ENCODE peak calls at places on chromosomes 2 and 18, in seven cellular contexts. D is mammary epithelial cell; O is CD8-positive, alpha-beta memory T cell; Q is fibroblast of the aortic adventitia; T is GM23248; A is heart left ventricle; S is HCT116. Z is an unnamed sample.

GRCh38 chr2:102237176-102237575 is 50.4 kb downstream of the IL1RL2 start:
- DNase-seq in A (no peak), O (no peak), D (no peak), T (no peak), Q (no peak), S (no peak), Z (no peak)

GRCh38 chr18:12960846-12961397 is 13.1 kb downstream of the SEH1L start:
- DNase-seq in D (no peak), A (no peak), Q (no peak), O (no peak), S (no peak), T (peak), Z (peak)

GRCh38 chr2:147845608-147846002 is 776 bp downstream of the ACVR2A start:
- DNase-seq in T (peak), O (no peak), Q (peak), D (peak), S (no peak), A (no peak), Z (peak)

GRCh38 chr2:149383340-149383739 is 53.0 kb downstream of the LYPD6 start:
- DNase-seq in S (no peak), T (peak), O (no peak), Q (peak), D (peak), A (no peak), Z (peak)

GRCh38 chr2:105951390-105951694 is 206.6 kb downstream of the NCK2 start:
- DNase-seq in Q (no peak), D (no peak), A (no peak), S (no peak), T (no peak), O (no peak), Z (no peak)

GRCh38 chr2:143128681-143129580 is at the start of gene ARHGAP15:
- DNase-seq in D (no peak), O (peak), T (no peak), A (peak), Q (no peak), S (no peak), Z (no peak)

GRCh38 chr2:10499911-10500521 is 51.9 kb upstream of the ODC1 start:
- DNase-seq in O (no peak), S (no peak), Q (no peak), D (no peak), T (no peak), A (no peak), Z (no peak)

GRCh38 chr2:239305222-239305575 is 95.6 kb downstream of the HDAC4 start:
- DNase-seq in D (no peak), T (no peak), Q (no peak), S (no peak), A (no peak), O (no peak), Z (no peak)

GRCh38 chr2:169476459-169476858 is 2.8 kb upstream of the BBS5 start:
- DNase-seq in S (peak), T (peak), A (no peak), Q (no peak), O (no peak), D (peak), Z (no peak)

GRCh38 chr2:21033237-21034155 is 10.4 kb downstream of the APOB start:
- DNase-seq in D (no peak), A (no peak), T (no peak), S (no peak), Q (no peak), O (no peak), Z (no peak)

GRCh38 chr2:238945433-238946150 is 97.7 kb downstream of the TWIST2 start:
- DNase-seq in T (peak), S (peak), O (no peak), D (no peak), Q (peak), A (peak), Z (peak)

GRCh38 chr2:101759162-101759561 is 61.7 kb downstream of the MAP4K4 start:
- DNase-seq in D (peak), A (no peak), S (peak), T (peak), O (no peak), Q (peak), Z (peak)

GRCh38 chr18:28963481-28963880 is 786.6 kb upstream of the CDH2 start:
- DNase-seq in O (no peak), T (peak), Q (peak), S (no peak), D (no peak), A (no peak), Z (no peak)

GRCh38 chr18:3481696-3482210 is 31.8 kb downstream of the TGIF1 start:
- DNase-seq in S (peak), Q (peak), T (peak), A (no peak), O (no peak), D (no peak), Z (peak)

GRCh38 chr2:194020155-194020554 is 1636.9 kb upstream of the SLC39A10 start:
- DNase-seq in Q (no peak), S (no peak), O (no peak), D (no peak), T (no peak), A (no peak), Z (no peak)

DNA sequence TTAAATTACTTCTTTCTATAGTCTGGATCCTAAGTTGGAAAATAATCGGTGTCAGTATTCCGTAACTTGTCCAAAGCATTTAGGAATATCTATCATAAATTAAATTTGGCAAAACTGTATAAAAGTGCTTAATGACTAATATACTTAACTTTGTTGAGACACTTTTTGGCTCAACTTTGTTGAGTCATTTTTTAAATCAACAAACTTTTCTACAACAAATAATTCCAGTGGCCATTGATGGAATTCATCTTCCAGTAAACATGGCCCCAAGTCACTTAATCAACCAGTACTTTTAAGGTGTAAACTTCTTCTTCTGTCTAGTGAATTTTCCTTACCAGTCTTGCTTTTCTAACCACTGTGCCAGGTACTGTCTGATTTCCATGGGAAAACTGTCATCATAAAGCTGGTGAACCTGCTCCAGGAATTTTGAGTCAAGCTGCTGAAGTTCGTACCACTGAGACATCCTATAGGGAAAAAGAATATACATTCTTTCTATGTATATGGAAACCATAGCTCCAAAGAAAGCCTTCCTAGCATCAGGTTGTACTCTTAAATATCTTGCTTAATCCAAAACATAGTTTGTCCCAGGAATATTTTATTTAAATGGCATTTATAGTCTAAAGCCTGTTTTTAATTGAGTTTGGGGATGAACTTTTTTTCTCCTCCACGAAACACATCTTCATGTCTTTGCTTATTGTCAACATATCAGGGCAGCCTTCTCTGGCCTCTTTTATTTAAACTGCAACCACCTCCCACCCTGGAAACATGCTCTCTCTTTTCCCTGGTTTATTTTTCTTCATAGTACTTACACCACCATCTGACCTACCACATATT is 4.2 kb downstream of the STAT1 start:
- DNase-seq in S (no peak), D (no peak), A (no peak), Q (peak), T (peak), O (no peak), Z (peak)
- H3K4me3 ChIP-seq in S (no peak), D (no peak), A (no peak), Q (no peak), T (peak), O (no peak), Z (no peak)

DNA sequence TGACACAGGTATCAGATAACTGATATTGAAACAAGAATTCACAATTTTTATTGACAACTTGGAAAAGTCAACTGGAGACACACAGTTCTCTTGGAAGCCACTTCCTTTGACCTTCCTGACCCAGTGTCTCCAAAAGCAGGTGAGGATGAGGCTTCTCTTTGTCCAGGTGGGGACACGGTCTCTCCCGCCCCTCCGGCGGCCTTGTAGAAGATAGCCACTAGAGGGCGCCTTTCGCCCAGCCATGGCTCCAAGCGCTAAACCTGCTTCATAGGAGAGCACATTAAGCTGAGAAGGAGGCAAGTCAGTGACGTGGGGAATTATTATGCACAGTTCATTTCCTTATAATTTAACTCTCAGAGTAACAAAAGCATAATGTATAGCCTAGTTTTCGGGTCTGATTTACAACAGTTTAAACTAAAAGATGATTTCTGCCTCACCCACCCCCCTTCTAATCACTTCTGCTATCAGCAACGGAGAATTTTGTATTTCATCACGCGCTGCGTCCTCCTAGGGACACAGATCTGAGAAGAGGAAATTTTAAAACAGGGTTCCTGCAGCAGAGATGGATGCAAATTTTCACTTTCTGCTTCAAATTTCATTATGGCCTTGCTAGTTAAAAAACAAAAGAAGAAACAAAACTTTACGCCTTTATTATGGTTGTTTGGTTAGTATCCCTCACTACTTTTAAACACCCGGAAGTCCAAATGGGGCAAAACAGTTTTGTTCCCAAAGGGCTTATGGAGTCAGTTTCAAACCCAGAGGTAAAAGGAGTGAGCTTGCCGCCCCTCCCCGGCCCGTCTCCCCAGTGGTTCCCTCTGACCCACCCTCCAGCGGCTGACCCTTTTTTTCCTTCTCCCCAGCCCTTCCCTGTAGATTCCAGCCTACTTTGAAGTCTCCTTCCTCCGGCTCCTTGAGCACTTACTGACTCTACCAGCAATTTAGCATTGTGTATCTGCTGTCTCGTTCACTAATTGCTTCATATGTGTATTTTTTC is 208.9 kb downstream of the ICOS start:
- DNase-seq in O (peak), S (peak), D (peak), T (peak), Q (peak), A (peak), Z (peak)
- H3K4me3 ChIP-seq in O (peak), S (no peak), D (peak), T (peak), Q (peak), A (peak), Z (peak)

GRCh38 chr2:218908721-218909619 is 28.3 kb downstream of the WNT10A start:
- DNase-seq in D (peak), O (peak), Q (peak), A (peak), T (peak), S (peak), Z (peak)
- H3K4me3 ChIP-seq in D (peak), O (peak), Q (peak), A (peak), T (peak), S (peak), Z (peak)

GRCh38 chr2:174059178-174059874 is 94.2 kb upstream of the SP3 start:
- DNase-seq in Q (peak), T (peak), A (no peak), O (no peak), D (peak), S (no peak), Z (peak)

GRCh38 chr2:174063492-174064092 is 98.4 kb upstream of the SP3 start:
- DNase-seq in Q (no peak), T (no peak), D (peak), O (no peak), S (no peak), A (no peak), Z (no peak)

GRCh38 chr2:174059875-174060226 is 94.7 kb upstream of the SP3 start:
- DNase-seq in D (peak), O (no peak), Q (no peak), S (no peak), T (peak), A (no peak), Z (peak)

GRCh38 chr2:174066871-174067270 is 101.7 kb upstream of the SP3 start:
- DNase-seq in A (no peak), D (no peak), Q (no peak), T (peak), O (no peak), S (no peak), Z (no peak)

GRCh38 chr2:174062934-174063333 is 97.8 kb upstream of the SP3 start:
- DNase-seq in T (no peak), S (no peak), A (no peak), O (no peak), D (no peak), Q (no peak), Z (no peak)
- H3K4me3 ChIP-seq in T (no peak), S (no peak), A (no peak), O (no peak), D (no peak), Q (no peak), Z (no peak)

DNA sequence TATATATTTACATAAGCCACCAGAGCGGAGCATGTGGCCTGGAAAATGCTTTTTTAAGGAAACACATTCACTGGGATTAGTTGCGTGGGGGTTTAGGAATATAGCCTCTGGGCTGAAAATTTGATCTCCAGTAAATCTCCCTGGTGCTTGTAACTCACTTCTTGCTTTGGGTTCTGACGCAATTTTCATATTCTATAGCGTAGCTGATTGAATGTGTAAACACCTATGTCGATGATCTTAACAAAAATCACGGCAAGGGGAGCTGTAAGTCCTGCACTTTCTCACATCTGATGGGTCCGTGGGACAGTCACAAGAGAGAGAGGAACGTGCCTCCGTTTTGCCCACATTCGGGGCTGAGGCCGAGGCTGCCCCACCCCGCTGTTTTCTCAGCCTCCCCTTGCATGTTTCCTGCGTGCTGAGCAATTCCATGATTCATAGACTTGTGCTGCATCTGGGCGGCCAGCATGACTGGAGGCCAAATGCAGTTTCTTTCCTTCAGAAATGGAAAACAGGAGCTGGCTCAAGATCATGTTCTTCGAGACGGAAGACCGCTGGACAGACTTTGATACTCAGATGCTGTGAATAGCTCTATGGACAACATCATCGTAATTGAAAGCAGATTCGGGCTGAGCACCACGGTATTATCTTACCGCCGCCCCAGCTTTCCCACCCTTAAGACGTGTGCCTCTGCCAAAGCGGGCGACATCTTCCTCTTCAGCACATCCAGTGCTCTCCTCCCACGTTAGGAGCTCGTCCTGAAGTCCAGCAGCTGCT is 109.2 kb downstream of the TMEM18 start:
- DNase-seq in T (peak), S (no peak), Q (peak), O (no peak), A (peak), D (peak), Z (peak)
- H3K4me3 ChIP-seq in T (peak), S (no peak), Q (peak), O (no peak), A (no peak), D (no peak), Z (no peak)

GRCh38 chr2:9217838-9218770 is 11.5 kb downstream of the ASAP2 start:
- DNase-seq in T (peak), Q (no peak), A (no peak), O (no peak), S (no peak), D (peak), Z (no peak)
- H3K4me3 ChIP-seq in T (peak), Q (no peak), A (no peak), O (no peak), S (no peak), D (no peak), Z (no peak)